ENCODE peak calls at places on chromosomes 4 and X, in seven cellular contexts. N, E, J, V, C, F and G are unnamed samples.

GRCh38 chrX:109624641-109625311 is at the start of gene KCNE5:
- DNase-seq in F (peak; percentile 12), C (peak; percentile 63), E (peak; percentile 75), J (peak; percentile 53), V (peak; percentile 29), N (peak; percentile 73), G (no peak)

GRCh38 chrX:24732705-24733104 is 39.0 kb downstream of the POLA1 start:
- DNase-seq in J (no peak), C (no peak), F (no peak), E (no peak), V (no peak), N (no peak), G (peak; percentile 17)

GRCh38 chr4:53937327-53937726 is 127.1 kb downstream of the CHIC2 start:
- DNase-seq in E (no peak), F (no peak), V (no peak), J (no peak), N (no peak), C (no peak), G (no peak)

GRCh38 chr4:5051692-5052423 is 578 bp downstream of the STK32B start:
- DNase-seq in F (no peak), J (peak; percentile 3), V (peak; percentile 53), N (peak; percentile 18), C (peak; percentile 83), E (peak; percentile 56), G (peak; percentile 35)

GRCh38 chr4:156598138-156598681 is 373.4 kb downstream of the PDGFC start:
- DNase-seq in E (no peak), V (peak; percentile 97), J (no peak), F (no peak), C (no peak), N (no peak), G (peak; percentile 78)

GRCh38 chrX:37926700-37927099 is 79.3 kb upstream of the DYNLT3 start:
- DNase-seq in E (no peak), N (peak; percentile 32), F (peak; percentile 62), J (no peak), C (no peak), V (peak; percentile 40), G (peak; percentile 41)

GRCh38 chr4:120977435-120977997 is 55.0 kb upstream of the PRDM5 start:
- DNase-seq in N (peak; percentile 86), V (peak; percentile 57), E (peak; percentile 44), J (no peak), F (peak; percentile 74), C (no peak), G (peak; percentile 70)

GRCh38 chr4:8528713-8529112 is 51.5 kb upstream of the GPR78 start:
- DNase-seq in F (no peak), J (no peak), N (no peak), V (peak; percentile 80), C (no peak), E (no peak), G (peak; percentile 65)

GRCh38 chr4:121484633-121485032 is 103.8 kb upstream of the QRFPR start:
- DNase-seq in E (peak; percentile 61), V (peak; percentile 64), F (peak; percentile 67), N (peak; percentile 77), J (peak; percentile 8), C (no peak), G (peak; percentile 66)

GRCh38 chrX:10015711-10016515 is 48.8 kb downstream of the CLDN34 start:
- DNase-seq in N (peak; percentile 56), E (peak; percentile 46), V (peak; percentile 77), C (peak; percentile 51), J (no peak), F (peak; percentile 34), G (peak; percentile 35)

GRCh38 chrX:137198040-137198439 is 164.2 kb upstream of the GPR101 start:
- DNase-seq in E (no peak), J (no peak), C (no peak), N (no peak), V (no peak), F (no peak), G (no peak)

GRCh38 chr4:973431-974397 is at the start of gene DGKQ:
- DNase-seq in F (peak; percentile 84), J (peak; percentile 83), C (peak; percentile 90), N (peak; percentile 78), E (peak; percentile 79), V (peak; percentile 78), G (peak; percentile 75)

GRCh38 chrX:18617351-18617750 is 54.6 kb downstream of the RS1 start:
- DNase-seq in E (no peak), F (peak; percentile 77), N (peak; percentile 13), C (no peak), V (peak; percentile 50), J (peak; percentile 5), G (peak; percentile 76)

GRCh38 chr4:48653217-48654014 is 126.7 kb downstream of the FRYL start:
- DNase-seq in V (peak; percentile 77), C (no peak), N (peak; percentile 70), F (peak; percentile 16), E (no peak), J (peak; percentile 9), G (peak; percentile 79)

GRCh38 chrX:15418707-15419181 is 34.5 kb upstream of the VEGFD start:
- DNase-seq in J (no peak), N (no peak), F (no peak), E (no peak), C (no peak), V (no peak), G (no peak)
- H2AK5ac ChIP-seq in J (no peak overlapping the region), N (no peak overlapping the region), F (no peak overlapping the region), E (no peak overlapping the region), C (no peak overlapping the region), V (no peak overlapping the region), G (no peak overlapping the region)

GRCh38 chrX:31314921-31315320 is 243.1 kb upstream of the FTHL17 start:
- DNase-seq in J (no peak), V (peak; percentile 22), N (peak; percentile 23), C (no peak), F (no peak), E (no peak), G (peak; percentile 52)
- H2AK5ac ChIP-seq in J (no peak overlapping the region), V (no peak overlapping the region), N (no peak overlapping the region), C (no peak overlapping the region), F (no peak overlapping the region), E (no peak overlapping the region), G (peak overlapping the region; percentile 39)

GRCh38 chrX:87710580-87710979 is 193.0 kb downstream of the KLHL4 start:
- DNase-seq in E (no peak), N (no peak), J (no peak), F (no peak), V (no peak), C (no peak), G (no peak)
- H2AK5ac ChIP-seq in E (no peak overlapping the region), N (no peak overlapping the region), J (no peak overlapping the region), F (no peak overlapping the region), V (no peak overlapping the region), C (no peak overlapping the region), G (no peak overlapping the region)

DNA sequence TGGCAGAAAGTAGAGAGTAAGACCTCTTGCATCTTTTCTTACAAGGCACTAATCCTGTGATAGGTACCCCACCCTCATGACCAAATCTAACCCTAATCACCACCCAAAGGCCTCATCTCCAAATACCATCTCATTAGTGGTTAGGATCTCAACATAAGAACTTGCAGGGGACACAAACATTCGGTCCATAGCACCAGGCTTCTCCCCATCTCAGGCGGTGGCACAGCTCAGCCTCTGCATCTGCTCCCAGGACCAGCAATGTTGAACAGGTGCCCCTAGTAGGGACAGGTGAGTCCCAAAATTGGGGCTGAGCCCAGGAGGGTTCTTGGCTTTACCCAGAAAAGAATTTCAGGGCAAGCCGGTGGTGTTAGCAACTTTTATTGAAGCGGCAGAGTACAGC is 8.4 kb upstream of the MRFAP1 start:
- DNase-seq in E (no peak), J (no peak), N (no peak), V (no peak), C (no peak), F (no peak), G (no peak)
- H2AK5ac ChIP-seq in E (no peak overlapping the region), J (no peak overlapping the region), N (no peak overlapping the region), V (no peak overlapping the region), C (no peak overlapping the region), F (no peak overlapping the region), G (no peak overlapping the region)

GRCh38 chr4:136183513-136183912 is 1348.8 kb downstream of the PCDH18 start:
- DNase-seq in V (no peak), C (no peak), J (no peak), N (peak; percentile 32), E (peak; percentile 33), F (no peak), G (no peak)
- H2AK5ac ChIP-seq in V (no peak overlapping the region), C (no peak overlapping the region), J (no peak overlapping the region), N (no peak overlapping the region), E (no peak overlapping the region), F (no peak overlapping the region), G (no peak overlapping the region)